ENCODE peak calls at places on chromosomes 16 and 17, in ten cellular contexts. One of them, this sample, is unnamed.

GRCh38 chr17:69555056-69555455 is 140.6 kb downstream of the MAP2K6 start:
- DNase-seq in mesothelial cell of epicardium: no peak
- DNase-seq in cardiac fibroblast: no peak
- DNase-seq in colonic mucosa: no peak
- DNase-seq in ovary: no peak
- DNase-seq in HepG2: no peak
- DNase-seq in glutamatergic neuron: no peak
- DNase-seq in bronchial epithelial cell: peak
- DNase-seq in astrocyte: no peak
- DNase-seq in dorsolateral prefrontal cortex: no peak
- DNase-seq in this sample: no peak

GRCh38 chr16:88738167-88739084 is 32.1 kb downstream of the CTU2 start:
- DNase-seq in mesothelial cell of epicardium: no peak
- DNase-seq in cardiac fibroblast: no peak
- DNase-seq in colonic mucosa: no peak
- DNase-seq in ovary: no peak
- DNase-seq in HepG2: no peak
- DNase-seq in glutamatergic neuron: no peak
- DNase-seq in bronchial epithelial cell: no peak
- DNase-seq in astrocyte: no peak
- DNase-seq in dorsolateral prefrontal cortex: no peak
- DNase-seq in this sample: no peak

GRCh38 chr17:79075861-79076406 is 1.3 kb downstream of the ENGASE start:
- DNase-seq in mesothelial cell of epicardium: no peak
- DNase-seq in cardiac fibroblast: no peak
- DNase-seq in colonic mucosa: no peak
- DNase-seq in ovary: no peak
- DNase-seq in HepG2: no peak
- DNase-seq in glutamatergic neuron: no peak
- DNase-seq in bronchial epithelial cell: no peak
- DNase-seq in astrocyte: no peak
- DNase-seq in dorsolateral prefrontal cortex: peak
- DNase-seq in this sample: peak

GRCh38 chr16:30359871-30360170 is 4.7 kb upstream of the CD2BP2 start:
- DNase-seq in mesothelial cell of epicardium: no peak
- DNase-seq in cardiac fibroblast: no peak
- DNase-seq in colonic mucosa: no peak
- DNase-seq in ovary: no peak
- DNase-seq in HepG2: no peak
- DNase-seq in glutamatergic neuron: no peak
- DNase-seq in bronchial epithelial cell: no peak
- DNase-seq in astrocyte: no peak
- DNase-seq in dorsolateral prefrontal cortex: no peak
- DNase-seq in this sample: no peak

GRCh38 chr16:83968891-83969672 is 1.0 kb downstream of the NECAB2 start:
- DNase-seq in mesothelial cell of epicardium: no peak
- DNase-seq in cardiac fibroblast: no peak
- DNase-seq in colonic mucosa: no peak
- DNase-seq in ovary: no peak
- DNase-seq in HepG2: no peak
- DNase-seq in glutamatergic neuron: no peak
- DNase-seq in bronchial epithelial cell: no peak
- DNase-seq in astrocyte: no peak
- DNase-seq in dorsolateral prefrontal cortex: no peak
- DNase-seq in this sample: no peak

GRCh38 chr17:47882695-47883588 is 13.1 kb upstream of the SP2 start:
- DNase-seq in mesothelial cell of epicardium: no peak
- DNase-seq in cardiac fibroblast: no peak
- DNase-seq in colonic mucosa: no peak
- DNase-seq in ovary: no peak
- DNase-seq in HepG2: no peak
- DNase-seq in glutamatergic neuron: no peak
- DNase-seq in bronchial epithelial cell: no peak
- DNase-seq in astrocyte: no peak
- DNase-seq in dorsolateral prefrontal cortex: no peak
- DNase-seq in this sample: no peak

GRCh38 chr17:6303664-6304063 is 131.3 kb downstream of the AIPL1 start:
- DNase-seq in mesothelial cell of epicardium: peak
- DNase-seq in cardiac fibroblast: peak
- DNase-seq in colonic mucosa: no peak
- DNase-seq in ovary: no peak
- DNase-seq in HepG2: no peak
- DNase-seq in glutamatergic neuron: no peak
- DNase-seq in bronchial epithelial cell: peak
- DNase-seq in astrocyte: peak
- DNase-seq in dorsolateral prefrontal cortex: no peak
- DNase-seq in this sample: no peak

GRCh38 chr16:2963074-2963610 is 933 bp upstream of the KREMEN2 start:
- DNase-seq in mesothelial cell of epicardium: peak
- DNase-seq in cardiac fibroblast: no peak
- DNase-seq in colonic mucosa: peak
- DNase-seq in ovary: peak
- DNase-seq in HepG2: no peak
- DNase-seq in glutamatergic neuron: no peak
- DNase-seq in bronchial epithelial cell: no peak
- DNase-seq in astrocyte: no peak
- DNase-seq in dorsolateral prefrontal cortex: no peak
- DNase-seq in this sample: no peak

GRCh38 chr17:29732613-29733012 is 109.9 kb upstream of the CORO6 start:
- DNase-seq in mesothelial cell of epicardium: no peak
- DNase-seq in cardiac fibroblast: peak
- DNase-seq in colonic mucosa: no peak
- DNase-seq in ovary: no peak
- DNase-seq in HepG2: no peak
- DNase-seq in glutamatergic neuron: no peak
- DNase-seq in bronchial epithelial cell: peak
- DNase-seq in astrocyte: peak
- DNase-seq in dorsolateral prefrontal cortex: no peak
- DNase-seq in this sample: no peak

GRCh38 chr17:75207760-75208159 is 2.3 kb downstream of the NUP85 start:
- DNase-seq in mesothelial cell of epicardium: no peak
- DNase-seq in cardiac fibroblast: no peak
- DNase-seq in colonic mucosa: no peak
- DNase-seq in ovary: no peak
- DNase-seq in HepG2: no peak
- DNase-seq in glutamatergic neuron: no peak
- DNase-seq in bronchial epithelial cell: no peak
- DNase-seq in astrocyte: no peak
- DNase-seq in dorsolateral prefrontal cortex: no peak
- DNase-seq in this sample: no peak

GRCh38 chr16:3094289-3095027 is 4.6 kb downstream of the ZSCAN10 start:
- DNase-seq in mesothelial cell of epicardium: no peak
- DNase-seq in cardiac fibroblast: peak
- DNase-seq in colonic mucosa: peak
- DNase-seq in ovary: no peak
- DNase-seq in HepG2: peak
- DNase-seq in glutamatergic neuron: no peak
- DNase-seq in bronchial epithelial cell: peak
- DNase-seq in astrocyte: no peak
- DNase-seq in dorsolateral prefrontal cortex: no peak
- DNase-seq in this sample: peak

GRCh38 chr16:71441348-71441781 is 489 bp downstream of the TLE7 start:
- DNase-seq in mesothelial cell of epicardium: no peak
- DNase-seq in cardiac fibroblast: no peak
- DNase-seq in colonic mucosa: no peak
- DNase-seq in ovary: no peak
- DNase-seq in HepG2: no peak
- DNase-seq in glutamatergic neuron: peak
- DNase-seq in bronchial epithelial cell: no peak
- DNase-seq in astrocyte: no peak
- DNase-seq in dorsolateral prefrontal cortex: no peak
- DNase-seq in this sample: no peak
- TF ChIP-seq CTCF in mesothelial cell of epicardium: peak
- TF ChIP-seq CTCF in cardiac fibroblast: peak
- TF ChIP-seq CTCF in colonic mucosa: no peak
- TF ChIP-seq CTCF in ovary: no peak
- TF ChIP-seq CTCF in HepG2: peak
- TF ChIP-seq CTCF in glutamatergic neuron: peak
- TF ChIP-seq CTCF in bronchial epithelial cell: peak
- TF ChIP-seq CTCF in astrocyte: no peak
- TF ChIP-seq CTCF in dorsolateral prefrontal cortex: no peak
- TF ChIP-seq CTCF in this sample: no peak

GRCh38 chr17:21530311-21530710 is 154.2 kb downstream of the KCNJ12 start:
- DNase-seq in mesothelial cell of epicardium: no peak
- DNase-seq in cardiac fibroblast: no peak
- DNase-seq in colonic mucosa: no peak
- DNase-seq in ovary: no peak
- DNase-seq in HepG2: no peak
- DNase-seq in glutamatergic neuron: no peak
- DNase-seq in bronchial epithelial cell: no peak
- DNase-seq in astrocyte: no peak
- DNase-seq in dorsolateral prefrontal cortex: no peak
- DNase-seq in this sample: no peak

GRCh38 chr17:21525464-21526130 is 149.4 kb downstream of the KCNJ12 start:
- DNase-seq in mesothelial cell of epicardium: no peak
- DNase-seq in cardiac fibroblast: no peak
- DNase-seq in colonic mucosa: no peak
- DNase-seq in ovary: no peak
- DNase-seq in HepG2: no peak
- DNase-seq in glutamatergic neuron: no peak
- DNase-seq in bronchial epithelial cell: no peak
- DNase-seq in astrocyte: no peak
- DNase-seq in dorsolateral prefrontal cortex: no peak
- DNase-seq in this sample: no peak

GRCh38 chr17:21524211-21524591 is 148.0 kb downstream of the KCNJ12 start:
- DNase-seq in mesothelial cell of epicardium: no peak
- DNase-seq in cardiac fibroblast: peak
- DNase-seq in colonic mucosa: no peak
- DNase-seq in ovary: no peak
- DNase-seq in HepG2: no peak
- DNase-seq in glutamatergic neuron: no peak
- DNase-seq in bronchial epithelial cell: no peak
- DNase-seq in astrocyte: no peak
- DNase-seq in dorsolateral prefrontal cortex: no peak
- DNase-seq in this sample: no peak

GRCh38 chr17:21530841-21531240 is 154.7 kb downstream of the KCNJ12 start:
- DNase-seq in mesothelial cell of epicardium: no peak
- DNase-seq in cardiac fibroblast: no peak
- DNase-seq in colonic mucosa: no peak
- DNase-seq in ovary: no peak
- DNase-seq in HepG2: no peak
- DNase-seq in glutamatergic neuron: no peak
- DNase-seq in bronchial epithelial cell: no peak
- DNase-seq in astrocyte: no peak
- DNase-seq in dorsolateral prefrontal cortex: no peak
- DNase-seq in this sample: no peak

GRCh38 chr17:21528031-21528684 is 152.0 kb downstream of the KCNJ12 start:
- DNase-seq in mesothelial cell of epicardium: no peak
- DNase-seq in cardiac fibroblast: no peak
- DNase-seq in colonic mucosa: no peak
- DNase-seq in ovary: no peak
- DNase-seq in HepG2: no peak
- DNase-seq in glutamatergic neuron: no peak
- DNase-seq in bronchial epithelial cell: no peak
- DNase-seq in astrocyte: no peak
- DNase-seq in dorsolateral prefrontal cortex: no peak
- DNase-seq in this sample: no peak
- TF ChIP-seq CTCF in mesothelial cell of epicardium: no peak
- TF ChIP-seq CTCF in cardiac fibroblast: no peak
- TF ChIP-seq CTCF in colonic mucosa: no peak
- TF ChIP-seq CTCF in ovary: no peak
- TF ChIP-seq CTCF in HepG2: no peak
- TF ChIP-seq CTCF in glutamatergic neuron: no peak
- TF ChIP-seq CTCF in bronchial epithelial cell: no peak
- TF ChIP-seq CTCF in astrocyte: no peak
- TF ChIP-seq CTCF in dorsolateral prefrontal cortex: no peak
- TF ChIP-seq CTCF in this sample: no peak

DNA sequence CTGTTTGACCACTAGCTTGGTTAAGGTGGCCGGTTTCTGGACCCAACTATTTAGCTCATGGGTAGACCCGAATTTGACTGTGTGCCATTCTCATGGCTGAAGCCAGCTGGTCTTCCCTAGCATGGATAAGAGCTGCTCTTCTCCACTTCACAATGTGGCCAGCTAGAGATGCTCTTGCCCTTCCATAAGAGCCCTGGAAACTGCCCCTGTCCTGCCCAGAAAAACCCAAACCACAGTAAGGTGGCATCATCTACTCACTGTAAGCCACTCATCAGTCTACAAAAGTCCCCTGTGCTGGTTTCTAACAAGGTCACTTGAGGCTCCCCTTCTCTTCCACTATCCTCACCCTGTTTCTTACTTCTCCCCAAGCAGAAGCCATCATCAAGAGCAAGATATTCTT is 165.1 kb downstream of the HS3ST2 start:
- DNase-seq in mesothelial cell of epicardium: no peak
- DNase-seq in cardiac fibroblast: no peak
- DNase-seq in colonic mucosa: no peak
- DNase-seq in ovary: no peak
- DNase-seq in HepG2: no peak
- DNase-seq in glutamatergic neuron: no peak
- DNase-seq in bronchial epithelial cell: no peak
- DNase-seq in astrocyte: no peak
- DNase-seq in dorsolateral prefrontal cortex: no peak
- DNase-seq in this sample: no peak
- TF ChIP-seq CTCF in mesothelial cell of epicardium: no peak
- TF ChIP-seq CTCF in cardiac fibroblast: no peak
- TF ChIP-seq CTCF in colonic mucosa: no peak
- TF ChIP-seq CTCF in ovary: no peak
- TF ChIP-seq CTCF in HepG2: no peak
- TF ChIP-seq CTCF in glutamatergic neuron: no peak
- TF ChIP-seq CTCF in bronchial epithelial cell: no peak
- TF ChIP-seq CTCF in astrocyte: no peak
- TF ChIP-seq CTCF in dorsolateral prefrontal cortex: peak
- TF ChIP-seq CTCF in this sample: no peak

DNA sequence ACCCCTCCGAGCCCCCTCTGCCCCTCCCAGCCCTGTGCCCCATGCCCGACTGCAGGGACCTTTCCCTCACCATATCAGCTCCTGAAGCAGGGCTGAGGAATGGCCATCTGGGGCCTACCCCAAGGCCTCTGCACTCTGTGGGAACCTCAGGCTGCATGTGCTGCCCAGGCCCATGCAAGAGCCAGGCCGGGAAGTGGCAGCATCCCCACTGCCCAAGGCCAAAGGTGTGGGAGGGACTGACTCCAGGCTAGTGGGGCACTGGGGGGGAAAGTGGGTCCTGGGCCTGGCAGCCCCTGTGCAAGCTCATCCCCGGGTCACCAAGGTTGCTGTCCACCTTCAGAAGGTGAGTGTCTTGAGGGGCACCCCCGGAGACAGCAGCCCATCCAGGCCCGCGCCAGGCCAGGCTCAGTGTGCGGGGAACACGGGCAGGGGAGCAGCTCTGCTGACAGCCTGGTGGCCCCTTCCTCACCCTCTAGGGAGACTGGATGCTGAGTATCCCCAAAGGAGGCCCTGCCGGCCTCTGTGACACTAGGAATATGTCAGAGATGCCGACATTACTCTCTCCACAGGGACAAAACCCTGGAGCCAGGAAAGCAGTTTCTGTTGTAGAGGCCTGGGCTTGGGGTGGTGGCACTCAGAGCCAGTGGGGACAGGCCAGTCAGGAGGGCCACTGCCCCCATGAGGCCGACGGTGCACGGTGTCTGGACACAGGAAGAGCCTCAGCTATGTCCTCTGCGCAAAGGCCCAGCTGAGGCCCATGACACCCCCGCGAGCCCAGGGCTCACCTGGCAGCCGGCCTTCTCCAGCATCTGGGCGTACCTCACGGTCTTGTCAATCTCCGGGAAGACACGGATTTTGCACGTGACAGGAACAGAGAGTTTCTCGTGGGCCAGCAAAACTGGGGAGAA is 3.3 kb downstream of the DUS1L start:
- DNase-seq in mesothelial cell of epicardium: no peak
- DNase-seq in cardiac fibroblast: no peak
- DNase-seq in colonic mucosa: no peak
- DNase-seq in ovary: no peak
- DNase-seq in HepG2: no peak
- DNase-seq in glutamatergic neuron: no peak
- DNase-seq in bronchial epithelial cell: no peak
- DNase-seq in astrocyte: no peak
- DNase-seq in dorsolateral prefrontal cortex: no peak
- DNase-seq in this sample: no peak
- TF ChIP-seq CTCF in mesothelial cell of epicardium: no peak
- TF ChIP-seq CTCF in cardiac fibroblast: no peak
- TF ChIP-seq CTCF in colonic mucosa: no peak
- TF ChIP-seq CTCF in ovary: no peak
- TF ChIP-seq CTCF in HepG2: peak
- TF ChIP-seq CTCF in glutamatergic neuron: no peak
- TF ChIP-seq CTCF in bronchial epithelial cell: no peak
- TF ChIP-seq CTCF in astrocyte: no peak
- TF ChIP-seq CTCF in dorsolateral prefrontal cortex: no peak
- TF ChIP-seq CTCF in this sample: no peak

This sample was measured in D721Med.